ENCODE peak calls at places on chromosome 11, in seven cellular contexts. Y is left cardiac atrium; L is choroid plexus epithelial cell; Z is Right ventricle myocardium superior; K is endothelial cell; G is EL; X is activated CD4-positive, alpha-beta T cell treated with anti-CD3 and anti-CD28 coated beads, Interleukin-2, amount 50 U/mL, for 1 hour. I is an unnamed sample.

GRCh38 chr11:9748361-9748970 is 84.6 kb downstream of the SWAP70 start:
- DNase-seq in Y (peak), L (peak), Z (no peak), X (peak), G (peak), K (peak), I (no peak)

GRCh38 chr11:101582242-101583052 is 1.4 kb downstream of the TRPC6 start:
- DNase-seq in L (no peak), Y (no peak), K (no peak), X (no peak), Z (no peak), G (peak), I (peak)

GRCh38 chr11:96238563-96239166 is 104.3 kb downstream of the MAML2 start:
- DNase-seq in K (no peak), G (peak), Z (no peak), X (no peak), Y (no peak), L (peak), I (no peak)

GRCh38 chr11:57474751-57475115 is 14.4 kb downstream of the RTN4RL2 start:
- DNase-seq in G (no peak), Z (no peak), X (no peak), K (no peak), L (no peak), Y (no peak), I (no peak)

GRCh38 chr11:46346886-46347636 is at the start of gene DGKZ:
- DNase-seq in Y (peak), X (peak), G (peak), Z (peak), K (peak), L (peak), I (peak)

GRCh38 chr11:16361108-16361869 is 4.9 kb upstream of the SOX6 start:
- DNase-seq in L (no peak), G (no peak), K (no peak), Y (no peak), Z (no peak), X (no peak), I (no peak)

GRCh38 chr11:89433278-89433677 is 57.9 kb downstream of the NOX4 start:
- DNase-seq in Y (no peak), Z (no peak), L (no peak), G (no peak), K (no peak), X (no peak), I (no peak)

GRCh38 chr11:113465786-113466185 is 9.4 kb downstream of the DRD2 start:
- DNase-seq in Z (no peak), K (no peak), L (no peak), Y (no peak), X (no peak), G (no peak), I (no peak)

GRCh38 chr11:68843703-68844312 is 2.1 kb upstream of the CPT1A start:
- DNase-seq in L (no peak), X (peak), G (no peak), Y (peak), K (peak), Z (peak), I (peak)

GRCh38 chr11:34480339-34480738 is 33.3 kb downstream of the ELF5 start:
- DNase-seq in Y (no peak), G (peak), X (no peak), L (peak), Z (no peak), K (no peak), I (no peak)

GRCh38 chr11:66020618-66021357 is 5.5 kb downstream of the CATSPER1 start:
- DNase-seq in Y (no peak), G (peak), X (no peak), Z (peak), L (peak), K (no peak), I (no peak)

GRCh38 chr11:76339217-76339616 is 41.7 kb downstream of the THAP12 start:
- DNase-seq in K (no peak), Y (peak), G (no peak), X (no peak), L (peak), Z (peak), I (peak)

GRCh38 chr11:92259861-92260260 is 35.2 kb downstream of the FAT3 start:
- DNase-seq in X (no peak), Y (no peak), G (no peak), L (no peak), K (no peak), Z (no peak), I (no peak)

GRCh38 chr11:105372214-105372613 is 232.6 kb upstream of the CARD18 start:
- DNase-seq in X (no peak), Y (no peak), K (no peak), G (no peak), Z (no peak), L (peak), I (no peak)

GRCh38 chr11:133818302-133818701 is 27.0 kb downstream of the SPATA19 start:
- DNase-seq in Y (no peak), X (no peak), L (no peak), G (no peak), Z (no peak), K (no peak), I (no peak)

GRCh38 chr11:74949748-74950127 is 672 bp downstream of the SPCS2 start:
- DNase-seq in G (peak), Z (no peak), X (no peak), K (no peak), Y (no peak), L (peak), I (no peak)

GRCh38 chr11:64305691-64306562 is 603 bp downstream of the ESRRA start:
- DNase-seq in X (peak), G (peak), K (peak), Y (peak), L (peak), Z (peak), I (peak)

GRCh38 chr11:29319231-29319630 is 697.6 kb downstream of the KCNA4 start:
- DNase-seq in G (no peak), L (no peak), Z (no peak), K (no peak), Y (no peak), X (no peak), I (no peak)

GRCh38 chr11:123301696-123302400 is 106.8 kb upstream of the CLMP start:
- DNase-seq in G (peak), L (peak), Y (peak), Z (peak), K (peak), X (peak), I (peak)

GRCh38 chr11:63552921-63553320 is 10.3 kb downstream of the PLAAT2 start:
- DNase-seq in X (no peak), Y (no peak), K (no peak), G (no peak), L (no peak), Z (no peak), I (no peak)

GRCh38 chr11:33391188-33391892 is 134.2 kb downstream of the HIPK3 start:
- DNase-seq in Y (no peak), Z (no peak), X (no peak), K (no peak), G (no peak), L (no peak), I (no peak)

GRCh38 chr11:1660025-1660867 is 30.7 kb downstream of the KRTAP5-5 start:
- DNase-seq in L (no peak), Y (no peak), G (no peak), K (no peak), Z (no peak), X (no peak), I (no peak)

GRCh38 chr11:86176165-86176884 is 68.2 kb upstream of the EED start:
- DNase-seq in K (no peak), G (peak), X (no peak), Z (no peak), L (peak), Y (no peak), I (no peak)

GRCh38 chr11:35879361-35879760 is 64.5 kb upstream of the LDLRAD3 start:
- DNase-seq in K (no peak), Z (no peak), L (no peak), G (no peak), X (no peak), Y (no peak), I (no peak)

GRCh38 chr11:77131560-77131959 is 3.5 kb downstream of the MYO7A start:
- DNase-seq in X (no peak), L (no peak), G (peak), K (no peak), Y (no peak), Z (peak), I (no peak)

GRCh38 chr11:8567597-8568198 is 26.3 kb downstream of the STK33 start:
- DNase-seq in G (peak), K (no peak), Z (no peak), Y (no peak), X (no peak), L (peak), I (no peak)

GRCh38 chr11:2175659-2176058 is 4.0 kb upstream of the TH start:
- DNase-seq in G (peak), X (no peak), L (no peak), Y (no peak), K (no peak), Z (no peak), I (no peak)

GRCh38 chr11:9651899-9652748 is 11.8 kb upstream of the SWAP70 start:
- DNase-seq in G (no peak), X (no peak), L (no peak), K (no peak), Z (no peak), Y (no peak), I (no peak)

GRCh38 chr11:11472096-11472495 is 119.0 kb upstream of the CSNK2A3 start:
- DNase-seq in G (no peak), Z (peak), K (no peak), Y (no peak), L (no peak), X (no peak), I (no peak)

GRCh38 chr11:115643491-115643995 is 139.3 kb upstream of the CADM1 start:
- DNase-seq in Y (no peak), L (no peak), Z (no peak), G (no peak), K (no peak), X (no peak), I (no peak)

I was measured in left ventricle myocardium inferior.